ENCODE peak calls at places on chromosomes 2 and 18, in four cellular contexts. I is stimulated activated memory B cell treated with anti-CD40 and anti-IgM and Interleukin-4, amounts not matched to agents 10 μg/mL and 1 μg/mL and 100 μg/mL, for 72 hours; W is T-cell; R is stimulated activated naive CD8-positive, alpha-beta T cell treated with anti-CD3 and anti-CD28 coated beads, Interleukin-15, amount 100 ng/mL, for 72 hours. E is an unnamed sample.

GRCh38 chr2:121830809-121831208 is 75.4 kb downstream of the TSN start:
- ATAC-seq in R (no peak), W (no peak), I (no peak), E (no peak)

GRCh38 chr2:58870704-58871103 is 629.6 kb upstream of the FANCL start:
- ATAC-seq in W (no peak), I (no peak), R (no peak), E (no peak)

GRCh38 chr18:1092228-1092627 is 187.6 kb downstream of the ADCYAP1 start:
- ATAC-seq in I (no peak), W (no peak), R (no peak), E (no peak)

GRCh38 chr2:24576617-24577016 is 85.6 kb downstream of the NCOA1 start:
- ATAC-seq in R (peak; percentile 90), W (no peak), I (no peak), E (peak; percentile 80)

GRCh38 chr2:37645836-37646235 is 25.6 kb downstream of the CDC42EP3 start:
- ATAC-seq in R (no peak), W (no peak), I (no peak), E (no peak)

GRCh38 chr2:111957872-111958354 is 59.5 kb downstream of the MERTK start:
- ATAC-seq in W (no peak), I (no peak), R (no peak), E (no peak)

GRCh38 chr18:46042571-46043123 is 29.4 kb downstream of the PSTPIP2 start:
- ATAC-seq in I (no peak), R (peak; percentile 62), W (peak; percentile 34), E (peak; percentile 60)

GRCh38 chr2:68732036-68732435 is 2.6 kb upstream of the ARHGAP25 start:
- ATAC-seq in R (no peak), I (no peak), W (no peak), E (no peak)

GRCh38 chr2:161165266-161165665 is 5.0 kb downstream of the TANK start:
- ATAC-seq in R (no peak), W (no peak), I (no peak), E (no peak)

GRCh38 chr18:8876887-8877286 is 171.5 kb downstream of the MTCL1 start:
- ATAC-seq in I (no peak), R (no peak), W (no peak), E (no peak)

GRCh38 chr2:218788529-218789237 is 6.7 kb downstream of the CYP27A1 start:
- ATAC-seq in W (no peak), I (no peak), R (no peak), E (no peak)

GRCh38 chr18:11308499-11308898 is 159.1 kb upstream of the PIEZO2 start:
- ATAC-seq in I (no peak), W (no peak), R (peak; percentile 62), E (peak; percentile 77)

GRCh38 chr2:42250925-42251324 is 81.8 kb downstream of the EML4 start:
- ATAC-seq in I (no peak), W (no peak), R (no peak), E (no peak)

GRCh38 chr2:238684362-238685326 is 163.2 kb upstream of the TWIST2 start:
- ATAC-seq in W (no peak), R (peak; percentile 78), I (no peak), E (peak; percentile 98)

GRCh38 chr2:94995516-94995915 is 30.0 kb upstream of the MAL start:
- ATAC-seq in I (no peak), R (no peak), W (no peak), E (no peak)

GRCh38 chr2:219638948-219639341 is 11.5 kb downstream of the SLC4A3 start:
- ATAC-seq in I (no peak), R (no peak), W (no peak), E (no peak)

GRCh38 chr2:136175466-136175865 is 57.5 kb upstream of the CXCR4 start:
- ATAC-seq in R (no peak), W (no peak), I (no peak), E (no peak)

GRCh38 chr2:202152104-202152771 is 79.2 kb downstream of the KIAA2012 start:
- ATAC-seq in I (no peak), W (no peak), R (no peak), E (no peak)

GRCh38 chr2:128474014-128474961 is 155.6 kb upstream of the HS6ST1 start:
- ATAC-seq in W (no peak), R (no peak), I (no peak), E (no peak)

GRCh38 chr2:173087793-173088493 is 12.3 kb downstream of the MAP3K20 start:
- ATAC-seq in R (no peak), W (no peak), I (no peak), E (no peak)

GRCh38 chr2:145411493-145411892 is 891.6 kb upstream of the ZEB2 start:
- ATAC-seq in I (peak; percentile 90), W (peak; percentile 48), R (peak; percentile 96), E (peak; percentile 65)

GRCh38 chr2:16225071-16225470 is 284.7 kb downstream of the MYCN start:
- ATAC-seq in W (no peak), I (no peak), R (no peak), E (no peak)

GRCh38 chr18:79944126-79944731 is 7.2 kb downstream of the SLC66A2 start:
- ATAC-seq in R (peak; percentile 91), I (peak; percentile 60), W (peak; percentile 67), E (peak; percentile 72)

GRCh38 chr2:164722604-164723338 is 101.5 kb upstream of the GRB14 start:
- ATAC-seq in R (no peak), W (no peak), I (no peak), E (no peak)

GRCh38 chr2:158124896-158125295 is 23.2 kb downstream of the UPP2 start:
- ATAC-seq in R (no peak), W (no peak), I (no peak), E (no peak)

GRCh38 chr2:86066007-86066578 is 39.6 kb downstream of the POLR1A start:
- ATAC-seq in I (no peak), R (no peak), W (no peak), E (no peak)

GRCh38 chr2:119324748-119325270 is 41.8 kb downstream of the C2orf76 start:
- ATAC-seq in I (no peak), R (no peak), W (no peak), E (no peak)

E was measured in activated T-helper 17 cell treated with anti-CD3 and anti-CD28 coated beads, Interleukin-2, amount 50 U/mL, for 72 hours.